ENCODE peak calls at places on chromosomes 12 and 14, in seven cellular contexts. R, A, X, H, W, Q and D are unnamed samples.
A peak's percentile ranks its signal among the peaks of the same experiment; 100 is the strongest.

GRCh38 chr12:49912345-49912744 is 8.6 kb upstream of the FAIM2 start:
- DNase-seq in A (no peak), R (no peak), X (peak; percentile 79), H (no peak), Q (no peak), W (no peak), D (no peak)

GRCh38 chr14:104144911-104145825 is 6.8 kb downstream of the KIF26A start:
- DNase-seq in R (peak; percentile 8), A (no peak), Q (no peak), W (no peak), X (peak; percentile 33), H (no peak), D (no peak)

GRCh38 chr12:116469344-116469743 is 89.8 kb upstream of the MAP1LC3B2 start:
- DNase-seq in A (no peak), H (no peak), R (no peak), Q (no peak), X (no peak), W (no peak), D (no peak)

GRCh38 chr12:12323606-12324005 is 26.4 kb downstream of the MANSC1 start:
- DNase-seq in X (no peak), W (peak; percentile 69), Q (no peak), R (no peak), A (no peak), H (no peak), D (no peak)

GRCh38 chr14:104948736-104949031 is 24.0 kb downstream of the PLD4 start:
- DNase-seq in A (no peak), Q (no peak), W (no peak), X (no peak), H (no peak), R (no peak), D (no peak)

GRCh38 chr12:15620726-15621125 is 168.5 kb downstream of the EPS8 start:
- DNase-seq in Q (no peak), A (no peak), R (no peak), H (no peak), W (no peak), X (no peak), D (no peak)

GRCh38 chr14:98903371-98903770 is 368.6 kb downstream of the BCL11B start:
- DNase-seq in A (no peak), X (no peak), W (no peak), H (no peak), Q (no peak), R (no peak), D (no peak)

GRCh38 chr14:84814391-84814790 is 715.6 kb upstream of the FLRT2 start:
- DNase-seq in H (no peak), X (no peak), Q (no peak), R (no peak), W (no peak), A (no peak), D (no peak)

GRCh38 chr12:27331299-27331926 is 1.2 kb upstream of the BMAL2 start:
- DNase-seq in A (peak; percentile 72), H (peak; percentile 32), X (no peak), W (peak; percentile 97), Q (peak; percentile 91), R (no peak), D (no peak)

GRCh38 chr12:16526693-16527092 is 79.3 kb downstream of the LMO3 start:
- DNase-seq in W (peak; percentile 86), X (no peak), H (no peak), R (no peak), A (peak; percentile 51), Q (peak; percentile 83), D (no peak)

GRCh38 chr12:119669744-119670472 is 2.0 kb downstream of the PRKAB1 start:
- DNase-seq in X (no peak), H (no peak), Q (no peak), A (no peak), R (no peak), W (no peak), D (no peak)

GRCh38 chr12:115404761-115405470 is 720.9 kb upstream of the TBX3 start:
- DNase-seq in X (no peak), H (no peak), R (no peak), W (peak; percentile 94), A (peak; percentile 75), Q (peak; percentile 75), D (no peak)

GRCh38 chr12:95977764-95978305 is 18.3 kb downstream of the HAL start:
- DNase-seq in Q (no peak), A (no peak), H (no peak), R (no peak), X (no peak), W (no peak), D (no peak)

GRCh38 chr12:5789469-5789968 is 155.5 kb downstream of the ANO2 start:
- DNase-seq in A (peak; percentile 46), W (peak; percentile 49), R (no peak), X (no peak), H (no peak), Q (peak; percentile 21), D (no peak)